ENCODE peak calls at places on chromosomes 3 and 15, in seven cellular contexts. M is GM13977, I is ovary, X is GM12865, B is MM.1S, Q is tibial nerve, N is endothelial cell. O is an unnamed sample.

GRCh38 chr3:184156522-184156955 is 1.4 kb downstream of the DVL3 start:
- DNase-seq in Q (no peak), X (no peak), I (peak), N (peak), B (no peak), M (no peak), O (no peak)

GRCh38 chr3:21920431-21920830 is 169.4 kb upstream of the ZNF385D start:
- DNase-seq in X (no peak), B (no peak), I (no peak), M (no peak), N (no peak), Q (no peak), O (peak)

GRCh38 chr3:35664460-35664919 is 25.2 kb downstream of the ARPP21 start:
- DNase-seq in X (peak), M (no peak), Q (no peak), B (no peak), N (peak), I (peak), O (peak)

GRCh38 chr15:64772964-64773363 is 2.4 kb downstream of the RBPMS2 start:
- DNase-seq in I (no peak), X (no peak), B (no peak), N (no peak), M (no peak), Q (no peak), O (no peak)

GRCh38 chr15:46222861-46223260 is 588.0 kb downstream of the SQOR start:
- DNase-seq in M (no peak), I (no peak), X (no peak), N (no peak), Q (no peak), B (no peak), O (no peak)

GRCh38 chr3:71185733-71186455 is 397.6 kb downstream of the FOXP1 start:
- DNase-seq in I (no peak), M (no peak), Q (no peak), X (no peak), N (no peak), B (no peak), O (no peak)

GRCh38 chr3:43867673-43868072 is 176.9 kb downstream of the ABHD5 start:
- DNase-seq in X (no peak), M (no peak), B (no peak), I (no peak), Q (no peak), N (no peak), O (peak)

GRCh38 chr3:55000946-55001345 is 73.1 kb upstream of the LRTM1 start:
- DNase-seq in X (no peak), Q (no peak), B (no peak), N (no peak), I (no peak), M (no peak), O (no peak)

GRCh38 chr3:52833202-52833601 is 1.6 kb downstream of the MUSTN1 start:
- DNase-seq in N (no peak), I (no peak), Q (no peak), M (no peak), X (no peak), B (no peak), O (no peak)

GRCh38 chr15:59410448-59410896 is 27.5 kb upstream of the FAM81A start:
- DNase-seq in Q (no peak), I (no peak), M (no peak), B (no peak), X (peak), N (no peak), O (no peak)

GRCh38 chr15:31554261-31554660 is 227.6 kb downstream of the KLF13 start:
- DNase-seq in M (no peak), X (peak), N (no peak), Q (peak), I (peak), B (no peak), O (peak)

GRCh38 chr3:17336291-17336690 is 406.1 kb downstream of the TBC1D5 start:
- DNase-seq in B (no peak), Q (no peak), N (no peak), X (no peak), I (no peak), M (no peak), O (no peak)

GRCh38 chr3:43268636-43269035 is 17.7 kb upstream of the SNRK start:
- DNase-seq in N (no peak), X (no peak), I (no peak), Q (no peak), M (no peak), B (no peak), O (no peak)

GRCh38 chr3:25428950-25429349 is 887 bp downstream of the RARB start:
- DNase-seq in I (no peak), B (no peak), N (no peak), M (no peak), Q (no peak), X (no peak), O (no peak)

GRCh38 chr15:81813215-81813614 is 232.6 kb downstream of the MEX3B start:
- DNase-seq in I (no peak), X (no peak), N (no peak), B (peak), M (no peak), Q (no peak), O (no peak)

GRCh38 chr3:36959821-36960220 is 15.0 kb upstream of the TRANK1 start:
- DNase-seq in X (no peak), Q (no peak), B (no peak), I (no peak), N (no peak), M (no peak), O (no peak)

GRCh38 chr15:36507458-36507857 is 72.0 kb upstream of the CDIN1 start:
- DNase-seq in Q (no peak), X (no peak), N (no peak), B (no peak), I (no peak), M (no peak), O (no peak)

GRCh38 chr3:170309044-170309443 is 48.5 kb upstream of the SKIL start:
- DNase-seq in N (no peak), B (no peak), I (no peak), M (no peak), Q (no peak), X (no peak), O (no peak)

GRCh38 chr15:70451861-70452653 is 311.3 kb downstream of the UACA start:
- DNase-seq in X (no peak), M (no peak), I (no peak), Q (no peak), B (no peak), N (no peak), O (no peak)

GRCh38 chr3:44036850-44037249 is 204.8 kb upstream of the TOPAZ1 start:
- DNase-seq in M (no peak), Q (no peak), N (no peak), X (no peak), I (no peak), B (no peak), O (no peak)

GRCh38 chr15:40313531-40314398 is 6.0 kb upstream of the PLCB2 start:
- DNase-seq in X (peak), I (no peak), B (no peak), N (no peak), Q (peak), M (no peak), O (no peak)

GRCh38 chr15:45399381-45400212 is 21.3 kb upstream of the GATM start:
- DNase-seq in Q (no peak), B (peak), M (peak), X (peak), N (no peak), I (no peak), O (no peak)

GRCh38 chr15:36595625-36596024 is 16.2 kb downstream of the CDIN1 start:
- DNase-seq in I (no peak), Q (no peak), M (no peak), N (no peak), X (no peak), B (no peak), O (no peak)

GRCh38 chr15:77839970-77840609 is 207.4 kb upstream of the LINGO1 start:
- DNase-seq in X (no peak), I (no peak), B (no peak), Q (no peak), N (no peak), M (no peak), O (no peak)

GRCh38 chr3:125916376-125916978 is 52.5 kb upstream of the ROPN1B start:
- DNase-seq in Q (peak), X (peak), I (no peak), M (peak), N (no peak), B (peak), O (peak)

GRCh38 chr15:100602822-100603393 is 519 bp downstream of the ASB7 start:
- DNase-seq in B (peak), X (peak), Q (no peak), I (peak), M (peak), N (peak), O (no peak)

GRCh38 chr3:75692061-75692460 is 27.9 kb downstream of the FRG2C start:
- DNase-seq in I (no peak), B (no peak), N (no peak), Q (no peak), X (no peak), M (no peak), O (no peak)

GRCh38 chr3:31462050-31462569 is 70.6 kb upstream of the STT3B start:
- DNase-seq in M (peak), Q (no peak), B (no peak), I (no peak), X (peak), N (no peak), O (no peak)

DNA sequence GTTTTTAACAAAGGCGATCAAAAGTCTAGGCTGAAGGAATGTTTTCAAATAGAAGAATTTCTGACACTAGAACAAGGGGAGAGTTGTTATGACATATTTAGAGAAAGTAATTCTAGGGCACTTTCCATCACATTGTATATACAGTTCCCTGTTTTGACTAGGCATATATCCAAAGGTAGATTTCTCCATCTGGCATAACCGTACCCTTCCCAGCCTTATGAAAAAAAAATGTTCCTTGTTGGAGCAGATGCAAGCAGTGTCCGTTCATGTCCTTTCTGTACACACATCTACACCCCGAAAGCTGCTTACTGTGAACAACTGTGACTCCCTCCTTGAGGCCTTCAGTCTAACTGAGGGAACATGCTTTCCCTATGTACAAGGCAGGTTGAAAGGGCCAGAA is 271.7 kb upstream of the GBE1 start:
- DNase-seq in Q (no peak), M (no peak), X (no peak), B (no peak), N (no peak), I (no peak), O (no peak)
- TF ChIP-seq CTCF in Q (no peak), M (no peak), X (no peak), B (no peak), N (no peak), I (no peak), O (no peak)

GRCh38 chr3:14913926-14914776 is 33.2 kb upstream of the NR2C2 start:
- DNase-seq in X (no peak), I (no peak), B (no peak), M (no peak), Q (no peak), N (no peak), O (no peak)
- TF ChIP-seq CTCF in X (no peak), I (no peak), B (no peak), M (no peak), Q (no peak), N (peak), O (no peak)

GRCh38 chr3:107432013-107432515 is 54.8 kb downstream of the CCDC54 start:
- DNase-seq in M (no peak), I (peak), Q (no peak), B (no peak), N (no peak), X (no peak), O (no peak)
- TF ChIP-seq CTCF in M (no peak), I (no peak), Q (no peak), B (no peak), N (no peak), X (no peak), O (no peak)

DNA sequence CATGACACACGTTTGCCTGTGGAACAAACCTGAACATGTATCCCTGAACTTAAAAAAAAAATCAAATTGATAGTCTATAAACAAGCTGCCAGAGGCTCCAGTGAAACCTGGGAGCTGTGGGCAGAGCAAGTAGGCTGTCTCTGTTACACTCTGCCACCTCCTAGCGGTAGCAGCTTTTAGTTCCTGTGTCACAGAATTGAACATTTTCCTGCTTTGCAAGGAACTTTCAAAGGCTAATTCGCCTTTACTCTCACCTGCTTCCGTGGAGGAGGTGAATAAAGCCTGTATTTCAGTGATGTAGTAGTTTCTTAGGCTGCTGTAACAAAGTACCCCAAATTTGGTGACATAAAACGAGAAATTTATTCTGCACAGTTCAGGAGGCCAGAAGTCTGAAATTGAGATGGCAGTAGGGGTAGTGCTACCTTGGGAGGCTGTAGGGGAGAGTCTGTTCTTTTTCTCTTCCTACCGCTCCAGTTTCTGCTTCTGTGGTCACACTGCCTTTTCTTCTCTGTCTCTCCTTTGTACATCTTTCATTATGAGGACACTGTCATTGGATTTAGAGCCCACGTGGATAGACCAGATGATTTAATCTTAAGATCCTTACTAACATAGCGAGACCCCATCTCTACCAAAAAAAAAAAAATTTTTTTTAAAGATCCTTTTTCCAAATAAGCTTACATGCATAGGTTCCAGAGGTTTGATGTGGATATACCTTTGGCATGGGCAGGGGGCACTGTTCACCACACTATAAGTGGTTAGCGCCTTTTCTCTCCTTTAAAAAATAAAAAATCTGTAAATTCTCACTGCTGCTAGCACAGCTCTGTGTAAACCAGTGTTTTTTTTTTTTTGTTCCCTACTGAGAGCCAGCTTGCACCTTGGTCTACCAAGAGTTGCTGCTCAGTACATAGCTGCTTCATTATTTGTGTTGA is 25.3 kb downstream of the FBXO22 start:
- DNase-seq in Q (no peak), I (no peak), N (peak), X (peak), B (peak), M (no peak), O (no peak)
- TF ChIP-seq CTCF in Q (no peak), I (no peak), N (peak), X (peak), B (peak), M (no peak), O (peak)

DNA sequence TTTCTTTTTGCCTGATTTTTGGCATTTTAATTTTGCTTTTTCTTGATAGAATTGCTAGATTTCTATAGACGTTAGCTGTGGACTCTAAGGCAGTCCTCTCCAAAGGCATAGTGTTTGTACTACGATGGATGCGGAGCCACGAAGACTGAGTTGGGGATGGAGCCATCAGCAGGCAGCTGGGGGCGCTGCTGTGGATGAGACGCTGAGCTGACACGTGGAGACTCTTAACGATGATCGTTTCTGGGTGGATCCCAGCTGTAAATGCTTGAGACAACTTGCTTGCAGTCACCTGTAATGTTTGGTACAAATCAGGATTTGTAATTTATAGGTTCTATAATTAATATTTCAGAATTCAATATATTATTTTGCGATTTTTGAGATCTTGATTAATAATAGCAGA is 13.3 kb upstream of the PPP1R2 start:
- DNase-seq in M (no peak), I (no peak), B (no peak), N (peak), Q (no peak), X (no peak), O (no peak)
- TF ChIP-seq CTCF in M (peak), I (no peak), B (no peak), N (no peak), Q (no peak), X (peak), O (peak)

O was measured in AG04450.